ENCODE peak calls at places on chromosomes 5 and 9, in seven cellular contexts. G is fibroblast of pulmonary artery, R is body of pancreas, J is pancreas, A is stomach, L is psoas muscle, K is sigmoid colon. I is an unnamed sample.

GRCh38 chr5:158397278-158397677 is 538.3 kb upstream of the CLINT1 start:
- DNase-seq in G (no peak), R (no peak), J (no peak), A (no peak), L (no peak), K (no peak), I (no peak)

GRCh38 chr9:105206821-105207699 is 37.4 kb upstream of the SLC44A1 start:
- DNase-seq in G (peak), R (no peak), J (no peak), A (no peak), L (no peak), K (no peak), I (no peak)

GRCh38 chr9:86041331-86041741 is 58.0 kb downstream of the GOLM1 start:
- DNase-seq in G (peak), R (no peak), J (no peak), A (no peak), L (no peak), K (no peak), I (peak)

GRCh38 chr5:141747152-141747640 is 65.2 kb upstream of the ARAP3 start:
- DNase-seq in G (peak), R (peak), J (peak), A (peak), L (peak), K (peak), I (peak)

GRCh38 chr5:146426305-146426704 is 20.8 kb upstream of the TCERG1 start:
- DNase-seq in G (no peak), R (no peak), J (no peak), A (no peak), L (no peak), K (no peak), I (no peak)

GRCh38 chr5:98775962-98776687 is 2.7 kb downstream of the RGMB start:
- DNase-seq in G (peak), R (no peak), J (no peak), A (no peak), L (no peak), K (no peak), I (no peak)

GRCh38 chr9:4301971-4302427 is 2.1 kb upstream of the GLIS3 start:
- DNase-seq in G (peak), R (peak), J (peak), A (no peak), L (peak), K (peak), I (peak)

GRCh38 chr5:167451091-167451490 is 840.4 kb upstream of the WWC1 start:
- DNase-seq in G (no peak), R (no peak), J (no peak), A (no peak), L (no peak), K (no peak), I (no peak)

GRCh38 chr5:149256451-149256850 is 15.2 kb upstream of the AFAP1L1 start:
- DNase-seq in G (peak), R (no peak), J (no peak), A (no peak), L (no peak), K (no peak), I (no peak)

GRCh38 chr9:127921592-127922120 is 4.8 kb upstream of the ST6GALNAC4 start:
- DNase-seq in G (peak), R (peak), J (peak), A (peak), L (peak), K (peak), I (no peak)

GRCh38 chr5:177362871-177363507 is 5.3 kb downstream of the RGS14 start:
- DNase-seq in G (peak), R (peak), J (peak), A (peak), L (peak), K (peak), I (no peak)

GRCh38 chr5:148561712-148562365 is 92.5 kb downstream of the HTR4 start:
- DNase-seq in G (no peak), R (peak), J (peak), A (no peak), L (no peak), K (peak), I (no peak)

GRCh38 chr5:15069407-15069905 is 197.9 kb upstream of the ANKH start:
- DNase-seq in G (no peak), R (no peak), J (no peak), A (no peak), L (no peak), K (no peak), I (no peak)

GRCh38 chr5:66821626-66822429 is 225.6 kb downstream of the MAST4 start:
- DNase-seq in G (peak), R (no peak), J (no peak), A (no peak), L (no peak), K (no peak), I (no peak)

GRCh38 chr9:36560813-36561212 is 11.9 kb upstream of the MELK start:
- DNase-seq in G (peak), R (no peak), J (no peak), A (no peak), L (no peak), K (no peak), I (no peak)

GRCh38 chr9:114484215-114484853 is 20.9 kb downstream of the WHRN start:
- DNase-seq in G (no peak), R (no peak), J (no peak), A (no peak), L (no peak), K (no peak), I (no peak)

GRCh38 chr9:129109952-129110739 is 447 bp downstream of the CRAT start:
- DNase-seq in G (peak), R (peak), J (peak), A (no peak), L (peak), K (peak), I (no peak)

GRCh38 chr9:4985376-4986266 is 549 bp downstream of the JAK2 start:
- DNase-seq in G (peak), R (peak), J (peak), A (peak), L (no peak), K (peak), I (no peak)

GRCh38 chr5:122170630-122171029 is 41.3 kb downstream of the ZNF474 start:
- DNase-seq in G (peak), R (no peak), J (no peak), A (no peak), L (no peak), K (no peak), I (no peak)

GRCh38 chr9:99906403-99907207 is at the start of gene STX17:
- DNase-seq in G (peak), R (peak), J (peak), A (peak), L (peak), K (peak), I (peak)

GRCh38 chr9:95058795-95059386 is 258.6 kb downstream of the FANCC start:
- DNase-seq in G (no peak), R (no peak), J (no peak), A (no peak), L (no peak), K (no peak), I (no peak)

GRCh38 chr5:10701567-10702039 is 59.4 kb downstream of the DAP start:
- DNase-seq in G (peak), R (no peak), J (peak), A (no peak), L (no peak), K (no peak), I (no peak)

GRCh38 chr5:35971878-35972210 is 19.3 kb downstream of the UGT3A1 start:
- DNase-seq in G (no peak), R (no peak), J (no peak), A (no peak), L (no peak), K (no peak), I (no peak)

GRCh38 chr5:149128023-149128875 is 13.0 kb upstream of the ABLIM3 start:
- DNase-seq in G (peak), R (peak), J (no peak), A (no peak), L (no peak), K (no peak), I (no peak)

GRCh38 chr5:153784277-153784676 is 254.4 kb downstream of the FAM114A2 start:
- DNase-seq in G (no peak), R (no peak), J (no peak), A (no peak), L (no peak), K (no peak), I (no peak)

GRCh38 chr5:76582252-76583162 is 40.7 kb downstream of the F2RL2 start:
- DNase-seq in G (peak), R (no peak), J (no peak), A (no peak), L (no peak), K (no peak), I (no peak)

GRCh38 chr9:16960084-16960483 is 89.6 kb upstream of the BNC2 start:
- DNase-seq in G (peak), R (no peak), J (no peak), A (no peak), L (no peak), K (no peak), I (no peak)

GRCh38 chr5:108655750-108656450 is 91.8 kb upstream of the FER start:
- DNase-seq in G (peak), R (no peak), J (no peak), A (no peak), L (no peak), K (no peak), I (peak)

GRCh38 chr5:111518747-111519146 is 6.4 kb upstream of the STARD4 start:
- DNase-seq in G (no peak), R (no peak), J (no peak), A (no peak), L (no peak), K (no peak), I (no peak)

GRCh38 chr5:154646841-154647759 is 108.1 kb upstream of the LARP1 start:
- DNase-seq in G (peak), R (peak), J (peak), A (peak), L (peak), K (peak), I (no peak)

GRCh38 chr9:104906441-104907277 is 21.3 kb downstream of the ABCA1 start:
- DNase-seq in G (peak), R (peak), J (peak), A (no peak), L (peak), K (peak), I (no peak)

GRCh38 chr9:105438136-105438839 is 9.5 kb upstream of the FSD1L start:
- DNase-seq in G (peak), R (peak), J (no peak), A (no peak), L (no peak), K (no peak), I (no peak)

GRCh38 chr5:83844320-83845068 is 123.8 kb upstream of the HAPLN1 start:
- DNase-seq in G (peak), R (no peak), J (no peak), A (no peak), L (peak), K (no peak), I (peak)

GRCh38 chr9:92749934-92750315 is 14.7 kb downstream of the BICD2 start:
- DNase-seq in G (peak), R (no peak), J (no peak), A (no peak), L (no peak), K (no peak), I (no peak)

GRCh38 chr5:80284720-80285119 is 28.9 kb upstream of the SERINC5 start:
- DNase-seq in G (no peak), R (no peak), J (no peak), A (no peak), L (no peak), K (no peak), I (no peak)

GRCh38 chr5:173530547-173530946 is 85.9 kb downstream of the BOD1 start:
- DNase-seq in G (no peak), R (no peak), J (no peak), A (no peak), L (no peak), K (no peak), I (no peak)

GRCh38 chr9:70352356-70352755 is 62.1 kb downstream of the KLF9 start:
- DNase-seq in G (peak), R (no peak), J (no peak), A (no peak), L (no peak), K (no peak), I (peak)

GRCh38 chr9:84851935-84852585 is 182.5 kb downstream of the NTRK2 start:
- DNase-seq in G (peak), R (peak), J (peak), A (peak), L (peak), K (no peak), I (peak)

GRCh38 chr5:151773979-151774378 is 2.2 kb downstream of the G3BP1 start:
- DNase-seq in G (no peak), R (no peak), J (no peak), A (no peak), L (no peak), K (no peak), I (no peak)
- H3K4me3 ChIP-seq in G (peak), R (no peak), J (no peak), A (peak), L (peak), K (peak), I (peak)

GRCh38 chr5:31638748-31639418 is at the start of gene PDZD2:
- DNase-seq in G (peak), R (peak), J (peak), A (peak), L (peak), K (peak), I (no peak)
- TF ChIP-seq CTCF in G (peak), R (no peak), J (no peak), A (no peak), L (peak), K (no peak), I (peak)

GRCh38 chr5:119368238-119368630 is 12.4 kb downstream of the TNFAIP8 start:
- DNase-seq in G (no peak), R (no peak), J (no peak), A (no peak), L (no peak), K (no peak), I (no peak)
- H3K4me3 ChIP-seq in G (no peak), R (no peak), J (no peak), A (no peak), L (no peak), K (no peak), I (no peak)

GRCh38 chr9:107043886-107044285 is 180.9 kb downstream of the ZNF462 start:
- DNase-seq in G (no peak), R (peak), J (no peak), A (no peak), L (no peak), K (peak), I (no peak)
- TF ChIP-seq CTCF in G (no peak), R (no peak), J (no peak), A (no peak), L (peak), K (no peak), I (no peak)

DNA sequence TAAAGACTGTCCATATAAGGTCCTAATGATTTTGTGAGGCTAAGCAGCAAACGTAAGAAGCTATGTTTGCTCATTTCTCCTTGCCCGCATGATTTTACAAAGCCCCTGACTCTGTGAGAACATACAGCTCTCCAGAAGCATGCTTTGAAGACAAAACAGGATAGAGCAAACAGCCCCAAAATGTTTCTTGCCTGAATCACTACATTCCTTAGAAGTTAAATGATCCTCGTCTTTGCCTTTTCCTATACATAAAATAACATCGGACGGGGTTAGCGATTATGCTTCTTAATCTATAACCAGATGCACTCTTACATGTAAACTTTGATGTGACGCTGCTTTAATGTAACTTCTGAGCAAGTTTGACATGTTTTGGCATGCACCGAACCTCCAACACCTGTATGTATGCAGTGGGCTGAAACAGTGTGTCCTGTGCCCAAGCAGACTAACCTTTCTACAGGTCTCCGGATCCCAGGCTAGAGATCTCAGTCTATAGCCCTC is 353.7 kb downstream of the CETN3 start:
- DNase-seq in G (peak), R (no peak), J (no peak), A (no peak), L (no peak), K (no peak), I (peak)
- H3K4me3 ChIP-seq in G (peak), R (no peak), J (no peak), A (no peak), L (no peak), K (no peak), I (no peak)

DNA sequence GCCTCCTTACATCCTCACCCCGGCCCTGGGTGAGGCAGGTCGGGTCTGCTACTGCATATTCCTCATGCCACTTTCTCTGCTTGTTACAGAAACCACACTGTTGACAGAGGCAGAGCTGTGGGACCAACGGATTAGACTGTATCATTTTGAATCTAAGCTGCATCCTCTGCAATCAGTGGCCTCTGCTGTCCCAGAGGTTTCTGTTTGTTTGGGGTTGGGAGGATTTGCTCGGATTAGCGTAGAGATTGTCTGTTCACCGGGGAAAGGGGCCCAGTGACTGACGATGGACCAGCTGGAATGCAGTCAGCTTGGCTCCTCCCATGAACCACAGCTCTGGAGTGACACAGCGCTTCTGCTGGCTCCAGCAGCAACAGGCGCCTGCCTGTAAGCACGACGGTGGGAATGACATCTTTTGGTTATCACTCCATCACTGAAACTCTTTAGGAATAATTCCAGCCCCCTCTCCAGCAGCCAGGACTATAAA is 37.3 kb upstream of the ADRA1B start:
- DNase-seq in G (peak), R (peak), J (peak), A (peak), L (peak), K (peak), I (no peak)
- TF ChIP-seq CTCF in G (peak), R (no peak), J (no peak), A (no peak), L (no peak), K (no peak), I (no peak)

GRCh38 chr9:137168575-137168906 is 1.3 kb downstream of the LRRC26 start:
- DNase-seq in G (no peak), R (peak), J (no peak), A (no peak), L (no peak), K (no peak), I (no peak)

GRCh38 chr9:137171149-137172063 is at the start of gene TMEM210:
- DNase-seq in G (no peak), R (no peak), J (no peak), A (no peak), L (no peak), K (no peak), I (no peak)

GRCh38 chr9:137170486-137171148 is 766 bp upstream of the LRRC26 start:
- DNase-seq in G (no peak), R (no peak), J (no peak), A (no peak), L (no peak), K (no peak), I (no peak)

GRCh38 chr9:137168907-137169763 is 716 bp downstream of the LRRC26 start:
- DNase-seq in G (no peak), R (peak), J (peak), A (peak), L (no peak), K (no peak), I (no peak)

GRCh38 chr9:137169764-137170460 is at the start of gene LRRC26:
- DNase-seq in G (no peak), R (peak), J (no peak), A (peak), L (no peak), K (no peak), I (no peak)
- H3K4me3 ChIP-seq in G (no peak), R (no peak), J (peak), A (peak), L (peak), K (peak), I (no peak)

DNA sequence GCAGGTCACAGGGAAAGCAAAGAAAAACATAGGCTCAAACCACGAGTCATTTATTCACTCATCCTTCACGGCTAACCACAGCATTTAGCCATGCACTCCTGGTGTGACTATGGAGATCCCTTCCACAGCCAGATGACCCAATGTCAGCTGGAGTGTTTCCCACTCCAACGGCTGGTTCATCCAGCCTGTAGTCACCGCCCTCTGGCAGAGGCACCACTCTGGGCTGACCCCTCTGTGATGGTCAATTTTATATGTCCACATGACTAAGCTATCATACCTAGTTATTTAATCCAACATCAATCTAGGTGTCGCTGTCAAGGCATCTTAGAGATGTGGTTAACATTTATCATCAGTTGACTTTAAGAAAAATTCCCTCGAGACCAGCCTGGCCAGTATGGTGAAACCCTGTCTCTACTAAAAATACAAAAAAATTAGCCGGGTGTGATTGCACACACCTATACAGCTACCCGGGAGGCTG is 9.5 kb upstream of the PHF19 start:
- DNase-seq in G (no peak), R (no peak), J (no peak), A (no peak), L (peak), K (peak), I (peak)
- TF ChIP-seq CTCF in G (no peak), R (no peak), J (no peak), A (no peak), L (no peak), K (no peak), I (no peak)

I was measured in astrocyte of the cerebellum.